ENCODE peak calls at places on chromosomes 11 and 22, in six cellular contexts. One of them, this sample, is unnamed.
A peak's percentile ranks its signal among the peaks of the same experiment; 100 is the strongest.

GRCh38 chr11:26109658-26110393 is 222.1 kb upstream of the ANO3 start:
- DNase-seq in NCI-H146: no peak
- DNase-seq in sigmoid colon: no peak
- DNase-seq in SHP77: no peak
- DNase-seq in IMR-90: peak; percentile 47
- DNase-seq in astrocyte of the cerebellum: no peak
- DNase-seq in this sample: no peak

GRCh38 chr11:61092280-61092766 is 10.0 kb upstream of the CD5 start:
- DNase-seq in astrocyte of the cerebellum: no peak
- DNase-seq in NCI-H146: no peak
- DNase-seq in SHP77: no peak
- DNase-seq in sigmoid colon: no peak
- DNase-seq in IMR-90: no peak
- DNase-seq in this sample: no peak

GRCh38 chr11:18749681-18750319 is 23.8 kb upstream of the IGSF22 start:
- DNase-seq in IMR-90: peak; percentile 75
- DNase-seq in SHP77: no peak
- DNase-seq in astrocyte of the cerebellum: peak; percentile 6
- DNase-seq in NCI-H146: no peak
- DNase-seq in sigmoid colon: no peak
- DNase-seq in this sample: no peak

GRCh38 chr11:58730507-58731089 is 1.1 kb downstream of the GLYAT start:
- DNase-seq in sigmoid colon: no peak
- DNase-seq in astrocyte of the cerebellum: no peak
- DNase-seq in IMR-90: no peak
- DNase-seq in NCI-H146: no peak
- DNase-seq in SHP77: no peak
- DNase-seq in this sample: no peak

GRCh38 chr11:19441752-19442553 is 201.2 kb upstream of the E2F8 start:
- DNase-seq in SHP77: no peak
- DNase-seq in IMR-90: peak; percentile 98
- DNase-seq in NCI-H146: no peak
- DNase-seq in astrocyte of the cerebellum: peak; percentile 95
- DNase-seq in sigmoid colon: no peak
- DNase-seq in this sample: no peak

GRCh38 chr11:128207861-128208321 is 379.5 kb downstream of the ETS1 start:
- DNase-seq in IMR-90: peak; percentile 91
- DNase-seq in sigmoid colon: no peak
- DNase-seq in NCI-H146: no peak
- DNase-seq in SHP77: no peak
- DNase-seq in astrocyte of the cerebellum: peak; percentile 67
- DNase-seq in this sample: no peak

GRCh38 chr11:128830836-128831780 is 36.0 kb downstream of the KCNJ1 start:
- DNase-seq in IMR-90: peak; percentile 84
- DNase-seq in SHP77: peak; percentile 59
- DNase-seq in NCI-H146: peak; percentile 63
- DNase-seq in sigmoid colon: peak; percentile 87
- DNase-seq in astrocyte of the cerebellum: peak; percentile 69
- DNase-seq in this sample: no peak

GRCh38 chr11:2926611-2927492 is 2.4 kb downstream of the PHLDA2 start:
- DNase-seq in NCI-H146: no peak
- DNase-seq in SHP77: no peak
- DNase-seq in astrocyte of the cerebellum: no peak
- DNase-seq in sigmoid colon: no peak
- DNase-seq in IMR-90: no peak
- DNase-seq in this sample: no peak

GRCh38 chr11:44729065-44729464 is 2.3 kb downstream of the TSPAN18 start:
- DNase-seq in NCI-H146: no peak
- DNase-seq in astrocyte of the cerebellum: no peak
- DNase-seq in IMR-90: no peak
- DNase-seq in sigmoid colon: no peak
- DNase-seq in SHP77: no peak
- DNase-seq in this sample: no peak

GRCh38 chr11:68038718-68039525 is at the start of gene TCIRG1:
- DNase-seq in sigmoid colon: peak; percentile 96
- DNase-seq in SHP77: peak; percentile 76
- DNase-seq in IMR-90: peak; percentile 70
- DNase-seq in NCI-H146: peak; percentile 64
- DNase-seq in astrocyte of the cerebellum: no peak
- DNase-seq in this sample: no peak

GRCh38 chr11:30917859-30918478 is 331.8 kb upstream of the MPPED2 start:
- DNase-seq in NCI-H146: peak; percentile 49
- DNase-seq in astrocyte of the cerebellum: peak; percentile 45
- DNase-seq in SHP77: no peak
- DNase-seq in IMR-90: peak; percentile 42
- DNase-seq in sigmoid colon: no peak
- DNase-seq in this sample: no peak

GRCh38 chr11:19756675-19757475 is 44.2 kb downstream of the NAV2 start:
- DNase-seq in astrocyte of the cerebellum: peak; percentile 62
- DNase-seq in NCI-H146: no peak
- DNase-seq in IMR-90: no peak
- DNase-seq in sigmoid colon: peak; percentile 77
- DNase-seq in SHP77: no peak
- DNase-seq in this sample: no peak

GRCh38 chr22:45010532-45010900 is 711 bp upstream of the PHF21B start:
- DNase-seq in astrocyte of the cerebellum: no peak
- DNase-seq in NCI-H146: peak; percentile 39
- DNase-seq in SHP77: no peak
- DNase-seq in IMR-90: no peak
- DNase-seq in sigmoid colon: no peak
- DNase-seq in this sample: no peak

GRCh38 chr11:2940166-2940929 is 11.1 kb upstream of the PHLDA2 start:
- DNase-seq in IMR-90: no peak
- DNase-seq in astrocyte of the cerebellum: no peak
- DNase-seq in sigmoid colon: peak; percentile 66
- DNase-seq in SHP77: no peak
- DNase-seq in NCI-H146: no peak
- DNase-seq in this sample: no peak